ENCODE peak calls at places on chromosomes 5 and 9, in eight cellular contexts. E is activated CD4-positive, alpha-beta T cell treated with anti-CD3 and anti-CD28 coated beads, Interleukin-2, amount 10 ng/mL, durations not matched to agents 7 days and 5 days; N is IMR-90; O is choroid plexus epithelial cell; D is progenitor cell of endocrine pancreas; X is ovary; J is brain microvascular endothelial cell; Q is astrocyte of the spinal cord. H is an unnamed sample.

GRCh38 chr9:135591491-135592330 is 30.2 kb downstream of the PAEP start:
- DNase-seq in D (no peak), X (no peak), E (no peak), J (no peak), O (no peak), Q (no peak), N (no peak), H (no peak)

GRCh38 chr5:133412661-133413060 is 199.7 kb downstream of the FSTL4 start:
- DNase-seq in O (no peak), X (no peak), J (no peak), Q (no peak), N (no peak), E (no peak), D (no peak), H (no peak)

GRCh38 chr9:89844535-89844934 is 239.7 kb downstream of the GADD45G start:
- DNase-seq in Q (no peak), O (no peak), X (no peak), J (no peak), E (no peak), D (no peak), N (no peak), H (no peak)

GRCh38 chr9:132241483-132241839 is 79.6 kb downstream of the NTNG2 start:
- DNase-seq in Q (no peak), J (no peak), N (no peak), X (no peak), D (no peak), O (no peak), E (no peak), H (no peak)

GRCh38 chr5:172733179-172733973 is 37.6 kb downstream of the DUSP1 start:
- DNase-seq in Q (peak; percentile 96), X (peak; percentile 71), J (peak; percentile 89), O (peak; percentile 99), D (no peak), E (no peak), N (peak; percentile 90), H (peak; percentile 54)

GRCh38 chr9:129404621-129405020 is 216.3 kb downstream of the C9orf50 start:
- DNase-seq in D (no peak), E (no peak), X (no peak), O (no peak), Q (no peak), N (no peak), J (no peak), H (no peak)

GRCh38 chr9:7223981-7224380 is 466.2 kb downstream of the KDM4C start:
- DNase-seq in J (no peak), X (no peak), O (no peak), Q (no peak), D (no peak), E (no peak), N (no peak), H (no peak)

GRCh38 chr5:176904276-176904675 is 5.1 kb upstream of the HK3 start:
- DNase-seq in O (peak; percentile 15), N (no peak), E (no peak), X (no peak), J (no peak), D (no peak), Q (no peak), H (no peak)

GRCh38 chr5:148924817-148925216 is 98.4 kb downstream of the ADRB2 start:
- DNase-seq in N (no peak), O (no peak), X (no peak), D (no peak), E (no peak), J (no peak), Q (no peak), H (no peak)

GRCh38 chr9:33128570-33128969 is 38.6 kb downstream of the B4GALT1 start:
- DNase-seq in D (no peak), Q (no peak), N (no peak), J (no peak), O (no peak), E (no peak), X (no peak), H (no peak)

GRCh38 chr9:131733601-131734061 is 6.2 kb downstream of the RAPGEF1 start:
- DNase-seq in Q (peak; percentile 97), X (no peak), J (peak; percentile 94), N (peak; percentile 96), D (no peak), O (peak; percentile 92), E (peak; percentile 34), H (no peak)

GRCh38 chr9:101093620-101094019 is 65.1 kb downstream of the PLPPR1 start:
- DNase-seq in J (no peak), X (no peak), Q (peak; percentile 3), E (no peak), D (no peak), O (no peak), N (no peak), H (no peak)

GRCh38 chr5:178216779-178217178 is 12.4 kb downstream of the HNRNPAB start:
- DNase-seq in N (no peak), E (no peak), J (no peak), Q (no peak), O (no peak), X (no peak), D (no peak), H (no peak)

GRCh38 chr9:99319048-99319447 is 97.0 kb downstream of the SEC61B start:
- DNase-seq in N (no peak), D (no peak), O (no peak), J (no peak), Q (no peak), E (no peak), X (no peak), H (no peak)

GRCh38 chr9:91037511-91038482 is 236.2 kb downstream of the SYK start:
- DNase-seq in N (peak; percentile 93), Q (peak; percentile 84), J (peak; percentile 77), E (no peak), X (peak; percentile 71), D (no peak), O (peak; percentile 80), H (peak; percentile 46)

GRCh38 chr5:132457371-132458225 is 33.0 kb downstream of the IRF1 start:
- DNase-seq in J (peak; percentile 41), Q (peak; percentile 81), D (no peak), E (peak; percentile 40), N (peak; percentile 89), O (peak; percentile 90), X (no peak), H (no peak)

GRCh38 chr5:153490124-153491085 is at the start of gene GRIA1:
- DNase-seq in N (peak; percentile 9), E (no peak), O (peak; percentile 17), X (no peak), D (no peak), J (no peak), Q (peak; percentile 7), H (no peak)

GRCh38 chr5:79560774-79561524 is 47.0 kb upstream of the HOMER1 start:
- DNase-seq in Q (peak; percentile 18), D (no peak), N (peak; percentile 67), J (no peak), O (peak; percentile 27), E (peak; percentile 22), X (no peak), H (no peak)

GRCh38 chr5:53616939-53617549 is 56.6 kb downstream of the NDUFS4 start:
- DNase-seq in D (no peak), J (peak; percentile 19), E (no peak), Q (peak; percentile 11), O (peak; percentile 13), N (peak; percentile 5), X (no peak), H (no peak)

GRCh38 chr9:93450817-93451761 is at the start of gene FAM120A:
- DNase-seq in D (peak; percentile 56), O (peak; percentile 75), Q (peak; percentile 72), E (peak; percentile 77), X (peak; percentile 80), N (peak; percentile 70), J (peak; percentile 32), H (no peak)